ENCODE peak calls at places on chromosomes 3 and 15, in eight cellular contexts. Z is breast epithelium, P is fibroblast of mammary gland, B is fibroblast of the aortic adventitia, Q is NT2/D1, G is fibroblast of pulmonary artery, I is fibroblast of lung, E is astrocyte. S is an unnamed sample.

GRCh38 chr3:183122257-183122932 is 23.1 kb upstream of the MCCC1 start:
- DNase-seq in E (peak; percentile 51), B (peak; percentile 86), G (peak; percentile 83), Z (no peak), P (peak; percentile 71), Q (no peak), I (peak; percentile 52), S (peak; percentile 56)

GRCh38 chr3:103499132-103499885 is 1064.5 kb downstream of the ZPLD1 start:
- DNase-seq in Z (no peak), E (peak; percentile 87), B (no peak), Q (no peak), I (peak; percentile 92), G (peak; percentile 60), P (peak; percentile 0), S (peak; percentile 74)

GRCh38 chr3:87298111-87298718 is 21.8 kb upstream of the POU1F1 start:
- DNase-seq in B (peak; percentile 66), Q (peak; percentile 11), G (peak; percentile 63), Z (no peak), P (peak; percentile 45), E (peak; percentile 10), I (peak; percentile 24), S (peak; percentile 28)

GRCh38 chr3:147943265-147943945 is 534.2 kb downstream of the ZIC1 start:
- DNase-seq in Q (no peak), Z (no peak), P (peak; percentile 94), B (peak; percentile 90), I (peak; percentile 97), E (peak; percentile 96), G (peak; percentile 84), S (peak; percentile 89)

GRCh38 chr3:193910886-193911738 is 224.8 kb upstream of the HES1 start:
- DNase-seq in P (no peak), I (no peak), E (no peak), G (no peak), Q (peak; percentile 36), B (no peak), Z (no peak), S (no peak)

GRCh38 chr3:10308678-10309077 is 12.2 kb downstream of the SEC13 start:
- DNase-seq in P (no peak), Z (no peak), Q (no peak), B (no peak), I (no peak), G (no peak), E (no peak), S (no peak)

GRCh38 chr15:27250223-27250622 is 279.2 kb downstream of the GABRG3 start:
- DNase-seq in G (no peak), I (no peak), Q (no peak), Z (no peak), B (no peak), E (no peak), P (no peak), S (no peak)

GRCh38 chr3:81393251-81393650 is 368.2 kb downstream of the GBE1 start:
- DNase-seq in I (peak; percentile 27), P (no peak), E (peak; percentile 16), Z (no peak), G (no peak), Q (no peak), B (no peak), S (peak; percentile 3)

GRCh38 chr3:126435456-126436315 is 40.0 kb downstream of the ZXDC start:
- DNase-seq in Q (no peak), P (no peak), B (no peak), G (no peak), Z (no peak), I (no peak), E (no peak), S (no peak)

GRCh38 chr3:186432189-186432588 is 70.2 kb upstream of the DGKG start:
- DNase-seq in I (no peak), G (no peak), Z (no peak), E (no peak), B (no peak), P (peak; percentile 36), Q (no peak), S (peak; percentile 26)

GRCh38 chr15:34709866-34710265 is 44.9 kb downstream of the GJD2 start:
- DNase-seq in I (peak; percentile 42), P (peak; percentile 4), G (no peak), B (peak; percentile 10), Q (no peak), E (peak; percentile 36), Z (no peak), S (peak; percentile 80)

GRCh38 chr15:29773816-29774215 is 48.5 kb downstream of the TJP1 start:
- DNase-seq in P (no peak), E (peak; percentile 49), G (no peak), B (no peak), I (peak; percentile 62), Z (no peak), Q (no peak), S (no peak)

GRCh38 chr3:179418610-179419009 is 32.7 kb downstream of the GNB4 start:
- DNase-seq in G (no peak), P (no peak), E (no peak), B (no peak), Z (no peak), Q (no peak), I (no peak), S (no peak)

GRCh38 chr3:48656061-48656840 is 6.4 kb downstream of the CELSR3 start:
- DNase-seq in P (peak; percentile 78), G (peak; percentile 70), Z (peak; percentile 75), E (peak; percentile 23), Q (peak; percentile 68), B (peak; percentile 43), I (peak; percentile 54), S (peak; percentile 62)

GRCh38 chr15:91981802-91982201 is 128.3 kb downstream of the SLCO3A1 start:
- DNase-seq in G (no peak), I (no peak), Q (no peak), E (no peak), Z (no peak), B (no peak), P (no peak), S (no peak)

GRCh38 chr15:59284768-59285368 is 78.2 kb downstream of the LDHAL6B start:
- DNase-seq in Q (no peak), Z (no peak), I (no peak), B (no peak), E (no peak), G (no peak), P (no peak), S (no peak)

GRCh38 chr3:131431754-131432153 is 50.2 kb downstream of the NUDT16 start:
- DNase-seq in G (no peak), I (no peak), Q (no peak), P (no peak), B (no peak), E (no peak), Z (no peak), S (no peak)

GRCh38 chr3:99878005-99878404 is 60.3 kb downstream of the CMSS1 start:
- DNase-seq in G (peak; percentile 78), Z (no peak), B (peak; percentile 66), E (peak; percentile 94), I (peak; percentile 95), Q (no peak), P (peak; percentile 94), S (peak; percentile 79)

GRCh38 chr3:94063497-94064119 is 747 bp downstream of the NSUN3 start:
- DNase-seq in Q (no peak), P (peak; percentile 34), E (no peak), Z (no peak), B (no peak), I (peak; percentile 13), G (no peak), S (peak; percentile 15)

GRCh38 chr15:55513125-55513524 is 5.1 kb upstream of the DNAAF4 start:
- DNase-seq in B (no peak), G (no peak), P (no peak), I (no peak), Q (no peak), Z (no peak), E (no peak), S (no peak)
- H3K4me3 ChIP-seq in B (no peak overlapping the region), G (no peak overlapping the region), P (no peak overlapping the region), I (no peak overlapping the region), Q (no peak overlapping the region), Z (no peak overlapping the region), E (no peak overlapping the region), S (no peak overlapping the region)

GRCh38 chr3:11591401-11592266 is 52.1 kb downstream of the VGLL4 start:
- DNase-seq in G (peak; percentile 94), Q (peak; percentile 87), B (peak; percentile 81), Z (peak; percentile 79), E (peak; percentile 93), I (peak; percentile 96), P (peak; percentile 64), S (peak; percentile 75)
- H3K4me3 ChIP-seq in G (no peak overlapping the region), Q (no peak overlapping the region), B (no peak overlapping the region), Z (peak overlapping the region; percentile 29), E (peak overlapping the region; percentile 27), I (no peak overlapping the region), P (no peak overlapping the region), S (no peak overlapping the region)

DNA sequence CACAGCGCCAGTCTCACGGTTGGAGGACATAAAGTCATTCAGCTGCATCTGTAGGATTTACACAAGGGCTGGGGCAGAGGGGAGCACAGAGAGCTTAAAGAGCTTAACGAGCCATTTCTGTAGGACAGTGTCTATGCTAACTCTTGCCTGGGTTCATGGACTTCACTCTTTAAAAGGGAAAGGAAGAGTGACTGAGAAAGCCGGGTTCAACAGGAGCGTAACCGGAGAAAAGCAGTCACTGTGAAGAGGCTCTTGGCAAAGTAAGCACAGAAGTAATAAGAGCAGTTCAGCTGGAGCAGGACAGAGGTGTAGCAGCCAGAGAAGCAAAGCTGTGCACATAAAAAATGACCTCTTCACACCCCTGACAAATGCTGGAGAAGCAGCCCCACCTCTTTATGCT is 66.5 kb downstream of the USF3 start:
- DNase-seq in Z (no peak), E (no peak), I (no peak), G (no peak), P (no peak), B (no peak), Q (no peak), S (no peak)
- H3K4me3 ChIP-seq in Z (peak overlapping the region; percentile 21), E (no peak overlapping the region), I (no peak overlapping the region), G (no peak overlapping the region), P (no peak overlapping the region), B (no peak overlapping the region), Q (no peak overlapping the region), S (no peak overlapping the region)

GRCh38 chr15:71079208-71080044 is 35.8 kb upstream of the THSD4 start:
- DNase-seq in B (peak; percentile 95), Z (no peak), P (peak; percentile 85), I (peak; percentile 92), E (peak; percentile 92), Q (no peak), G (peak; percentile 86), S (peak; percentile 90)
- H3K4me3 ChIP-seq in B (no peak overlapping the region), Z (peak overlapping the region; percentile 28), P (no peak overlapping the region), I (no peak overlapping the region), E (no peak overlapping the region), Q (no peak overlapping the region), G (no peak overlapping the region), S (no peak overlapping the region)

GRCh38 chr3:11716576-11717250 is 73.0 kb upstream of the VGLL4 start:
- DNase-seq in Z (no peak), P (no peak), G (no peak), Q (no peak), I (no peak), E (no peak), B (peak; percentile 39), S (peak; percentile 72)
- H3K4me3 ChIP-seq in Z (peak overlapping the region; percentile 85), P (no peak overlapping the region), G (no peak overlapping the region), Q (no peak overlapping the region), I (peak overlapping the region; percentile 10), E (no peak overlapping the region), B (peak overlapping the region; percentile 31), S (peak overlapping the region; percentile 94)

S was measured in AG10803.